ENCODE peak calls at places on chromosome 3, in four cellular contexts. One of them, this sample, is unnamed.

GRCh38 chr3:170768334-170768801 is 101.6 kb downstream of the RPL22L1 start:
- DNase-seq in K562: no peak
- DNase-seq in A549: no peak
- DNase-seq in HepG2: no peak
- DNase-seq in this sample: peak

GRCh38 chr3:67635257-67635656 is 19.2 kb downstream of the SUCLG2 start:
- DNase-seq in K562: no peak
- DNase-seq in A549: peak
- DNase-seq in HepG2: no peak
- DNase-seq in this sample: peak

GRCh38 chr3:23549148-23549910 is 256.4 kb upstream of the UBE2E1 start:
- DNase-seq in K562: no peak
- DNase-seq in A549: no peak
- DNase-seq in HepG2: no peak
- DNase-seq in this sample: no peak

GRCh38 chr3:160154033-160154432 is 71.2 kb upstream of the C3orf80 start:
- DNase-seq in K562: no peak
- DNase-seq in A549: no peak
- DNase-seq in HepG2: no peak
- DNase-seq in this sample: peak

GRCh38 chr3:31132132-31132769 is 237.8 kb upstream of the GADL1 start:
- DNase-seq in K562: no peak
- DNase-seq in A549: peak
- DNase-seq in HepG2: peak
- DNase-seq in this sample: peak

GRCh38 chr3:106431698-106432097 is 562.9 kb upstream of the CBLB start:
- DNase-seq in K562: no peak
- DNase-seq in A549: no peak
- DNase-seq in HepG2: no peak
- DNase-seq in this sample: peak

GRCh38 chr3:62439176-62439813 is 65.9 kb upstream of the FEZF2 start:
- DNase-seq in K562: no peak
- DNase-seq in A549: no peak
- DNase-seq in HepG2: no peak
- DNase-seq in this sample: no peak

GRCh38 chr3:122268257-122269024 is 56.6 kb upstream of the CSTA start:
- DNase-seq in K562: no peak
- DNase-seq in A549: no peak
- DNase-seq in HepG2: no peak
- DNase-seq in this sample: no peak

GRCh38 chr3:193560870-193561269 is 6.2 kb upstream of the ATP13A4 start:
- DNase-seq in K562: no peak
- DNase-seq in A549: no peak
- DNase-seq in HepG2: no peak
- DNase-seq in this sample: no peak

GRCh38 chr3:186452517-186452916 is 90.5 kb upstream of the DGKG start:
- DNase-seq in K562: no peak
- DNase-seq in A549: no peak
- DNase-seq in HepG2: no peak
- DNase-seq in this sample: peak

GRCh38 chr3:17894434-17895060 is 152.1 kb upstream of the TBC1D5 start:
- DNase-seq in K562: no peak
- DNase-seq in A549: no peak
- DNase-seq in HepG2: peak
- DNase-seq in this sample: peak

GRCh38 chr3:96900600-96900999 is 86.2 kb downstream of the EPHA6 start:
- DNase-seq in K562: no peak
- DNase-seq in A549: no peak
- DNase-seq in HepG2: no peak
- DNase-seq in this sample: no peak

GRCh38 chr3:81198766-81199165 is 562.7 kb downstream of the GBE1 start:
- DNase-seq in K562: no peak
- DNase-seq in A549: no peak
- DNase-seq in HepG2: no peak
- DNase-seq in this sample: no peak

GRCh38 chr3:81195483-81195882 is 566.0 kb downstream of the GBE1 start:
- DNase-seq in K562: no peak
- DNase-seq in A549: no peak
- DNase-seq in HepG2: no peak
- DNase-seq in this sample: no peak
- TF ChIP-seq MAZ in K562: no peak
- TF ChIP-seq MAZ in A549: no peak
- TF ChIP-seq MAZ in HepG2: no peak
- TF ChIP-seq MAZ in this sample: no peak

GRCh38 chr3:66298591-66298990 is 77.8 kb downstream of the SLC25A26 start:
- DNase-seq in K562: no peak
- DNase-seq in A549: no peak
- DNase-seq in HepG2: no peak
- DNase-seq in this sample: no peak

GRCh38 chr3:66297260-66297863 is 76.6 kb downstream of the SLC25A26 start:
- DNase-seq in K562: no peak
- DNase-seq in A549: no peak
- DNase-seq in HepG2: no peak
- DNase-seq in this sample: peak

GRCh38 chr3:66302288-66302687 is 81.5 kb downstream of the SLC25A26 start:
- DNase-seq in K562: no peak
- DNase-seq in A549: no peak
- DNase-seq in HepG2: no peak
- DNase-seq in this sample: no peak

GRCh38 chr3:66299893-66300292 is 79.1 kb downstream of the SLC25A26 start:
- DNase-seq in K562: no peak
- DNase-seq in A549: no peak
- DNase-seq in HepG2: no peak
- DNase-seq in this sample: no peak

DNA sequence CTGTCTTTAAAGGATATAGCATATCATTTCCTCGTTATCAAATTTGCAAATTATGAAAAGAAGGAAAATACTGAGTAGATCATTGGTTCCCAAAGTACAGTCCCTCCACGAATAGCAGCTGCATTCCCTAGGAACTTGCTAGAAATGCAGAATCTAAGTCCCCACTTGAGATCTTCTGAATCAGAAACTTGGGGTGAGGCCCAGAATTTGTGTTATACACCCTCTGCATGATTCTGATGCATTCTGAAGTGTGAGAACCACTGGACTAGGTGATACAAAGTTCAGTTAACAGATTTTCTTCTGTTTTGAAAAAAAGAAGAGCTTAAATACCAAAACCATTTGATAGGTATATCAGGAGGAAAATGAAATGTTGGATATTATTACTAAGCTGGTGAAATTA is 77.1 kb downstream of the SLC25A26 start:
- DNase-seq in K562: no peak
- DNase-seq in A549: no peak
- DNase-seq in HepG2: no peak
- DNase-seq in this sample: peak
- TF ChIP-seq MAZ in K562: no peak
- TF ChIP-seq MAZ in A549: no peak
- TF ChIP-seq MAZ in HepG2: no peak
- TF ChIP-seq MAZ in this sample: no peak

DNA sequence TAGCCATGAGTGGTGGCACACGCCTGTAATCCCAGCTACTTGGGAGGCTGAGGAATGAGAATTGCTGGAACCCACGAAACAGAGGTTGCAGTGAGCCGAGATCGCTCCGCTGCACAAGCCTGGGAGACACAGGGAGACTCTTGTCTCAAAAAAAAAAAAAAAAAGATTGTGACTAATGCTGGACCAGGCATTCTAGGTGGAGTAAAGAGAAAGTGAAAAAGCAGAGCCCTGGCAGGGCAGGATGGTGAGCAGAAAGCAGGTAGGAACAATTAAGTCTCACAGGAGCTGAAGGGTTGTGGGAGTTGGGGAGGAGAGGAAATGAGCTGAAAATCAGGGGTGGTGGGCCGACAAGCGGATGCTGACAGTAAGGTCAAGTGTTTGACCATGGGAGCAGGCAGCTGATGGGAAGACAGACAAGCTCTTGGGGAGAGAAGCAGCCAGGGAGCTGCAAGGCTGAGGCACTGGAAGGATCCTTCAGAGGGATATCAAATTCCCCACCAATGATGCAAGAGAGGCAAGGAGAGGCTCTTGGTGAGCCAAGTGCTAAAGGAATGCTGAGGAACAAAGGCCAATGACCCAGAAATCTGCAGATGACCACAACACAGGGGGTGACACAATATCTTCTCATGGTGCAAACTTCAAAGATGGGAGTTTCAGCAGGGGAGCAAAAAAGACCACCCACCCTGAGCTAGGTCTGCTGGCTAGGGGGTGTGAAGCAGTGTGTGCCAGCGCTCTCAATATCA is 251.1 kb downstream of the ULK4 start:
- DNase-seq in K562: no peak
- DNase-seq in A549: no peak
- DNase-seq in HepG2: no peak
- DNase-seq in this sample: peak
- TF ChIP-seq MAZ in K562: no peak
- TF ChIP-seq MAZ in A549: no peak
- TF ChIP-seq MAZ in HepG2: no peak
- TF ChIP-seq MAZ in this sample: no peak

GRCh38 chr3:60399861-60400845 is 851.1 kb downstream of the FHIT start:
- DNase-seq in K562: no peak
- DNase-seq in A549: no peak
- DNase-seq in HepG2: no peak
- DNase-seq in this sample: peak
- TF ChIP-seq MAZ in K562: no peak
- TF ChIP-seq MAZ in A549: no peak
- TF ChIP-seq MAZ in HepG2: no peak
- TF ChIP-seq MAZ in this sample: no peak

GRCh38 chr3:16789344-16790100 is 95.2 kb upstream of the PLCL2 start:
- DNase-seq in K562: no peak
- DNase-seq in A549: no peak
- DNase-seq in HepG2: no peak
- DNase-seq in this sample: no peak

GRCh38 chr3:16795601-16796000 is 89.2 kb upstream of the PLCL2 start:
- DNase-seq in K562: no peak
- DNase-seq in A549: no peak
- DNase-seq in HepG2: no peak
- DNase-seq in this sample: no peak

GRCh38 chr3:16794251-16794650 is 90.5 kb upstream of the PLCL2 start:
- DNase-seq in K562: no peak
- DNase-seq in A549: no peak
- DNase-seq in HepG2: no peak
- DNase-seq in this sample: no peak

GRCh38 chr3:16790432-16791379 is 94.0 kb upstream of the PLCL2 start:
- DNase-seq in K562: no peak
- DNase-seq in A549: no peak
- DNase-seq in HepG2: no peak
- DNase-seq in this sample: no peak

DNA sequence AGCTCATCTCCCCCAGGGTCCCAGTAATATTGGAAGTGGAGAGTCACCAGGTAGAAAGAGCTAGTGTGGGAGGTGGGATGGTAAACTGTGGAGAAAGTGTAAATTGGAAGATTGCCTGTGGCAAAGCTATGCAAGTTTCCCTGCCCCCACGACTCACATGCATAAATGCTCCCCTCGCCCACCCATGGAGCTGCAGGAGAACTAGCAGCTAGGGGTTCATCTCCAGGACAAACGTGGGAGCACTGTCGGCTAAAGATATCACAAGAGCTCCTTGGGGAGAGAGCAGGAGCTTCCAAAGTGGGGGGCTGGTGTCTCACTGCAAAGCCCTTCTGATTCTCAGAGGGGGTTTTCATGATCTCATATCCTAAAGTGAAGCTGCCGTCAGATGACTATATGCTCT is 91.4 kb upstream of the PLCL2 start:
- DNase-seq in K562: no peak
- DNase-seq in A549: no peak
- DNase-seq in HepG2: no peak
- DNase-seq in this sample: no peak
- TF ChIP-seq MAZ in K562: no peak
- TF ChIP-seq MAZ in A549: no peak
- TF ChIP-seq MAZ in HepG2: no peak
- TF ChIP-seq MAZ in this sample: no peak

DNA sequence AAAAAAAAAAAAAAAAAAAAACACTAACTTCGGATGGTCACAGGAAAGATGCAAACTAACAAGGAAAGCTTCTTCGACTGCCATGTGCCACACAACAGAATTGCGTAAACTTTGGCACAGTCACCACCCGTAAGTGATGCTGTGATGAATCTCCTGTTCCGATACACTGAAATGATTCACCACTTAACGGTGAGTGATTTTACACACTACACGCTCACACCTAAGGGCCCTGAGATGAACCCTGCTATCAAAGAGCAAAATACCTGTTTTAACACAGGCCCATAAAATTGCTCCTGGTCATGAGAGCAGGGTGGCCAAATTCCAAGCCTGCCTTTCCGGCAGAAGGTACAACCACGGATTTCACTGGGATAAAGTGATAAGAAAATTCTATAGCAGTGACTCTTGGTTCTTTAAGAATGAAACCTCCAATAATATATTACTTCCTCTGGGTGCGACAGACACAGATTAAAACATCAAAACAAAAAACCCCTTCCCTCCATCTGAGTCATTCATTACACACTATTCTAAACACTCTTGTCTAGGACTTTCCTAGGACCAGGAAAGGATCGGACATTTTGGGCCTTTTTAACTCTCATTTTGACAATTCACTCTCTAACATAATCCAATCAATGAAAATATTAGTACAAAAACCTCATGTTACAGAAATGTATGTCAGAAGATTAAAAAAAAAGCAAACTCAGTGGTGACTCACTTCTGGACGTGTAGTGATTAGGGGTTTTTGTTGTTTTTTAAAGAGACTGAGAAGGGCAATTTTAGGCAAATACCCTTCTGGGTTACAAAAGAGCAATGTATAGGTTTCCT is 28.3 kb downstream of the LRIG1 start:
- DNase-seq in K562: no peak
- DNase-seq in A549: peak
- DNase-seq in HepG2: no peak
- DNase-seq in this sample: peak
- TF ChIP-seq MAZ in K562: no peak
- TF ChIP-seq MAZ in A549: no peak
- TF ChIP-seq MAZ in HepG2: no peak
- TF ChIP-seq MAZ in this sample: no peak

This sample was measured in IMR-90.